ENCODE peak calls at places on chromosomes 2 and 18, in nine cellular contexts. One of them, this sample, is unnamed.

GRCh38 chr18:987325-988186 is 82.9 kb downstream of the ADCYAP1 start:
- DNase-seq in uterus: no peak
- DNase-seq in stimulated activated CD4-positive, alpha-beta T cell treated with anti-CD3 and anti-CD28 coated beads, Interleukin-4, amount 100 ng/mL, for 1 hour: no peak
- DNase-seq in HTR-8/SVneo: peak
- DNase-seq in mammary epithelial cell: no peak
- DNase-seq in retinal pigment epithelial cell: peak
- DNase-seq in AG09319: no peak
- DNase-seq in NCI-H526 treated with DMSO at 0.1 percent for 48 hours: no peak
- DNase-seq in activated naive CD8-positive, alpha-beta T cell treated with anti-CD3 and anti-CD28 coated beads for 36 hours: no peak
- DNase-seq in this sample: no peak

GRCh38 chr2:3379339-3379646 is 201 bp upstream of the TRAPPC12 start:
- DNase-seq in retinal pigment epithelial cell: no peak
- DNase-seq in HTR-8/SVneo: no peak
- DNase-seq in activated naive CD8-positive, alpha-beta T cell treated with anti-CD3 and anti-CD28 coated beads for 36 hours: no peak
- DNase-seq in NCI-H526 treated with DMSO at 0.1 percent for 48 hours: no peak
- DNase-seq in uterus: no peak
- DNase-seq in mammary epithelial cell: no peak
- DNase-seq in AG09319: no peak
- DNase-seq in stimulated activated CD4-positive, alpha-beta T cell treated with anti-CD3 and anti-CD28 coated beads, Interleukin-4, amount 100 ng/mL, for 1 hour: no peak
- DNase-seq in this sample: no peak

GRCh38 chr2:231041061-231041689 is 3.9 kb downstream of the C2orf72 start:
- DNase-seq in stimulated activated CD4-positive, alpha-beta T cell treated with anti-CD3 and anti-CD28 coated beads, Interleukin-4, amount 100 ng/mL, for 1 hour: no peak
- DNase-seq in NCI-H526 treated with DMSO at 0.1 percent for 48 hours: no peak
- DNase-seq in HTR-8/SVneo: no peak
- DNase-seq in mammary epithelial cell: no peak
- DNase-seq in AG09319: no peak
- DNase-seq in retinal pigment epithelial cell: no peak
- DNase-seq in uterus: no peak
- DNase-seq in activated naive CD8-positive, alpha-beta T cell treated with anti-CD3 and anti-CD28 coated beads for 36 hours: no peak
- DNase-seq in this sample: no peak

GRCh38 chr2:101087638-101088037 is 63.5 kb downstream of the TBC1D8 start:
- DNase-seq in activated naive CD8-positive, alpha-beta T cell treated with anti-CD3 and anti-CD28 coated beads for 36 hours: no peak
- DNase-seq in HTR-8/SVneo: no peak
- DNase-seq in uterus: no peak
- DNase-seq in stimulated activated CD4-positive, alpha-beta T cell treated with anti-CD3 and anti-CD28 coated beads, Interleukin-4, amount 100 ng/mL, for 1 hour: no peak
- DNase-seq in mammary epithelial cell: peak
- DNase-seq in NCI-H526 treated with DMSO at 0.1 percent for 48 hours: no peak
- DNase-seq in retinal pigment epithelial cell: no peak
- DNase-seq in AG09319: no peak
- DNase-seq in this sample: no peak

GRCh38 chr2:193783681-193784080 is 1588.9 kb upstream of the TMEFF2 start:
- DNase-seq in activated naive CD8-positive, alpha-beta T cell treated with anti-CD3 and anti-CD28 coated beads for 36 hours: no peak
- DNase-seq in HTR-8/SVneo: no peak
- DNase-seq in uterus: no peak
- DNase-seq in retinal pigment epithelial cell: no peak
- DNase-seq in stimulated activated CD4-positive, alpha-beta T cell treated with anti-CD3 and anti-CD28 coated beads, Interleukin-4, amount 100 ng/mL, for 1 hour: no peak
- DNase-seq in AG09319: no peak
- DNase-seq in mammary epithelial cell: no peak
- DNase-seq in NCI-H526 treated with DMSO at 0.1 percent for 48 hours: no peak
- DNase-seq in this sample: no peak

GRCh38 chr2:45944075-45944474 is 292.6 kb downstream of the PRKCE start:
- DNase-seq in HTR-8/SVneo: peak
- DNase-seq in NCI-H526 treated with DMSO at 0.1 percent for 48 hours: no peak
- DNase-seq in AG09319: no peak
- DNase-seq in activated naive CD8-positive, alpha-beta T cell treated with anti-CD3 and anti-CD28 coated beads for 36 hours: no peak
- DNase-seq in uterus: no peak
- DNase-seq in mammary epithelial cell: peak
- DNase-seq in retinal pigment epithelial cell: no peak
- DNase-seq in stimulated activated CD4-positive, alpha-beta T cell treated with anti-CD3 and anti-CD28 coated beads, Interleukin-4, amount 100 ng/mL, for 1 hour: no peak
- DNase-seq in this sample: no peak

GRCh38 chr18:2985628-2986027 is 27.3 kb downstream of the LPIN2 start:
- DNase-seq in AG09319: no peak
- DNase-seq in activated naive CD8-positive, alpha-beta T cell treated with anti-CD3 and anti-CD28 coated beads for 36 hours: no peak
- DNase-seq in uterus: no peak
- DNase-seq in HTR-8/SVneo: no peak
- DNase-seq in stimulated activated CD4-positive, alpha-beta T cell treated with anti-CD3 and anti-CD28 coated beads, Interleukin-4, amount 100 ng/mL, for 1 hour: no peak
- DNase-seq in NCI-H526 treated with DMSO at 0.1 percent for 48 hours: no peak
- DNase-seq in mammary epithelial cell: peak
- DNase-seq in retinal pigment epithelial cell: no peak
- DNase-seq in this sample: peak

GRCh38 chr2:150479075-150479915 is 8.2 kb downstream of the RND3 start:
- DNase-seq in uterus: no peak
- DNase-seq in AG09319: no peak
- DNase-seq in activated naive CD8-positive, alpha-beta T cell treated with anti-CD3 and anti-CD28 coated beads for 36 hours: no peak
- DNase-seq in retinal pigment epithelial cell: peak
- DNase-seq in NCI-H526 treated with DMSO at 0.1 percent for 48 hours: no peak
- DNase-seq in HTR-8/SVneo: no peak
- DNase-seq in mammary epithelial cell: peak
- DNase-seq in stimulated activated CD4-positive, alpha-beta T cell treated with anti-CD3 and anti-CD28 coated beads, Interleukin-4, amount 100 ng/mL, for 1 hour: no peak
- DNase-seq in this sample: no peak

GRCh38 chr2:144834363-144834762 is 314.4 kb upstream of the ZEB2 start:
- DNase-seq in uterus: no peak
- DNase-seq in NCI-H526 treated with DMSO at 0.1 percent for 48 hours: no peak
- DNase-seq in retinal pigment epithelial cell: no peak
- DNase-seq in HTR-8/SVneo: no peak
- DNase-seq in activated naive CD8-positive, alpha-beta T cell treated with anti-CD3 and anti-CD28 coated beads for 36 hours: no peak
- DNase-seq in mammary epithelial cell: no peak
- DNase-seq in stimulated activated CD4-positive, alpha-beta T cell treated with anti-CD3 and anti-CD28 coated beads, Interleukin-4, amount 100 ng/mL, for 1 hour: no peak
- DNase-seq in AG09319: no peak
- DNase-seq in this sample: no peak

GRCh38 chr2:143623270-143623669 is 494.1 kb downstream of the ARHGAP15 start:
- DNase-seq in mammary epithelial cell: no peak
- DNase-seq in uterus: no peak
- DNase-seq in activated naive CD8-positive, alpha-beta T cell treated with anti-CD3 and anti-CD28 coated beads for 36 hours: no peak
- DNase-seq in retinal pigment epithelial cell: no peak
- DNase-seq in AG09319: no peak
- DNase-seq in HTR-8/SVneo: no peak
- DNase-seq in NCI-H526 treated with DMSO at 0.1 percent for 48 hours: no peak
- DNase-seq in stimulated activated CD4-positive, alpha-beta T cell treated with anti-CD3 and anti-CD28 coated beads, Interleukin-4, amount 100 ng/mL, for 1 hour: no peak
- DNase-seq in this sample: no peak

GRCh38 chr2:124666976-124667375 is 641.9 kb downstream of the CNTNAP5 start:
- DNase-seq in HTR-8/SVneo: no peak
- DNase-seq in mammary epithelial cell: no peak
- DNase-seq in retinal pigment epithelial cell: no peak
- DNase-seq in activated naive CD8-positive, alpha-beta T cell treated with anti-CD3 and anti-CD28 coated beads for 36 hours: no peak
- DNase-seq in AG09319: no peak
- DNase-seq in NCI-H526 treated with DMSO at 0.1 percent for 48 hours: no peak
- DNase-seq in uterus: no peak
- DNase-seq in stimulated activated CD4-positive, alpha-beta T cell treated with anti-CD3 and anti-CD28 coated beads, Interleukin-4, amount 100 ng/mL, for 1 hour: no peak
- DNase-seq in this sample: no peak

GRCh38 chr2:222142027-222142426 is 156.8 kb downstream of the PAX3 start:
- DNase-seq in NCI-H526 treated with DMSO at 0.1 percent for 48 hours: no peak
- DNase-seq in activated naive CD8-positive, alpha-beta T cell treated with anti-CD3 and anti-CD28 coated beads for 36 hours: no peak
- DNase-seq in HTR-8/SVneo: peak
- DNase-seq in stimulated activated CD4-positive, alpha-beta T cell treated with anti-CD3 and anti-CD28 coated beads, Interleukin-4, amount 100 ng/mL, for 1 hour: no peak
- DNase-seq in mammary epithelial cell: peak
- DNase-seq in retinal pigment epithelial cell: peak
- DNase-seq in uterus: no peak
- DNase-seq in AG09319: no peak
- DNase-seq in this sample: no peak

GRCh38 chr2:204491528-204491927 is 53.7 kb upstream of the PARD3B start:
- DNase-seq in mammary epithelial cell: peak
- DNase-seq in uterus: no peak
- DNase-seq in NCI-H526 treated with DMSO at 0.1 percent for 48 hours: no peak
- DNase-seq in AG09319: no peak
- DNase-seq in retinal pigment epithelial cell: peak
- DNase-seq in HTR-8/SVneo: no peak
- DNase-seq in activated naive CD8-positive, alpha-beta T cell treated with anti-CD3 and anti-CD28 coated beads for 36 hours: no peak
- DNase-seq in stimulated activated CD4-positive, alpha-beta T cell treated with anti-CD3 and anti-CD28 coated beads, Interleukin-4, amount 100 ng/mL, for 1 hour: no peak
- DNase-seq in this sample: no peak

GRCh38 chr2:11437602-11438001 is 28.4 kb downstream of the E2F6 start:
- DNase-seq in uterus: no peak
- DNase-seq in AG09319: no peak
- DNase-seq in mammary epithelial cell: no peak
- DNase-seq in stimulated activated CD4-positive, alpha-beta T cell treated with anti-CD3 and anti-CD28 coated beads, Interleukin-4, amount 100 ng/mL, for 1 hour: no peak
- DNase-seq in retinal pigment epithelial cell: no peak
- DNase-seq in NCI-H526 treated with DMSO at 0.1 percent for 48 hours: no peak
- DNase-seq in HTR-8/SVneo: no peak
- DNase-seq in activated naive CD8-positive, alpha-beta T cell treated with anti-CD3 and anti-CD28 coated beads for 36 hours: no peak
- DNase-seq in this sample: no peak

This sample was measured in naive thymus-derived CD4-positive, alpha-beta T cell.